ENCODE peak calls at places on chromosomes 5 and 9, in five cellular contexts. U is hepatocyte, K is OCI-LY7, B is PC-3, I is MM.1S. A is an unnamed sample.

GRCh38 chr9:137454145-137454505 is 5.0 kb downstream of the NSMF start:
- DNase-seq in K (peak; percentile 73), I (peak; percentile 33), B (no peak), U (no peak), A (peak; percentile 47)

GRCh38 chr5:140632366-140633080 is 452 bp downstream of the CD14 start:
- DNase-seq in I (peak; percentile 37), K (no peak), U (no peak), B (no peak), A (peak; percentile 73)

GRCh38 chr5:156208271-156208670 is 118.7 kb upstream of the SGCD start:
- DNase-seq in I (peak; percentile 29), K (peak; percentile 35), U (peak; percentile 35), B (peak; percentile 1), A (peak; percentile 36)

GRCh38 chr5:4447657-4448056 is 692.5 kb upstream of the ADAMTS16 start:
- DNase-seq in I (no peak), B (no peak), K (no peak), U (no peak), A (no peak)

GRCh38 chr5:161190086-161190485 is 338.1 kb upstream of the ATP10B start:
- DNase-seq in I (no peak), U (no peak), K (no peak), B (no peak), A (peak; percentile 2)

GRCh38 chr5:4230905-4231561 is 635.4 kb downstream of the IRX1 start:
- DNase-seq in U (no peak), I (no peak), B (no peak), K (no peak), A (no peak)

GRCh38 chr9:18452276-18452675 is 21.7 kb upstream of the ADAMTSL1 start:
- DNase-seq in U (no peak), K (no peak), I (no peak), B (no peak), A (peak; percentile 55)

GRCh38 chr9:78115073-78115472 is 83.5 kb upstream of the GNAQ start:
- DNase-seq in B (peak; percentile 16), I (peak; percentile 35), U (no peak), K (peak; percentile 77), A (peak; percentile 19)

GRCh38 chr9:81669011-81669739 is 20.2 kb downstream of the TLE1 start:
- DNase-seq in B (no peak), U (no peak), K (no peak), I (no peak), A (no peak)

GRCh38 chr9:4301971-4302427 is 2.1 kb upstream of the GLIS3 start:
- DNase-seq in K (no peak), U (peak; percentile 75), I (no peak), B (peak; percentile 87), A (peak; percentile 99)

GRCh38 chr9:15293727-15294405 is 13.2 kb downstream of the TTC39B start:
- DNase-seq in U (no peak), K (no peak), I (no peak), B (no peak), A (peak; percentile 68)

GRCh38 chr9:117703538-117703937 is 665 bp upstream of the TLR4 start:
- DNase-seq in B (no peak), K (no peak), U (no peak), I (no peak), A (peak; percentile 62)

GRCh38 chr5:60470881-60471280 is 229.1 kb downstream of the DEPDC1B start:
- DNase-seq in B (no peak), U (no peak), I (no peak), K (no peak), A (no peak)

GRCh38 chr5:68389618-68390017 is 174.1 kb downstream of the PIK3R1 start:
- DNase-seq in K (no peak), I (no peak), U (no peak), B (no peak), A (no peak)

GRCh38 chr9:136799079-136799853 is 3.1 kb downstream of the CCDC183 start:
- DNase-seq in B (peak; percentile 48), K (no peak), U (peak; percentile 79), I (no peak), A (peak; percentile 16)

GRCh38 chr9:112885324-112885723 is 5.4 kb downstream of the SLC46A2 start:
- DNase-seq in K (no peak), I (no peak), B (no peak), U (no peak), A (no peak)

GRCh38 chr5:5340206-5340729 is 82.2 kb upstream of the ICE1 start:
- DNase-seq in U (peak; percentile 90), K (no peak), I (no peak), B (peak; percentile 95), A (peak; percentile 97)

GRCh38 chr5:150241298-150242225 is 48.0 kb downstream of the CAMK2A start:
- DNase-seq in B (no peak), K (no peak), I (no peak), U (no peak), A (no peak)

GRCh38 chr5:61257421-61257820 is 74.6 kb upstream of the ZSWIM6 start:
- DNase-seq in U (no peak), I (no peak), B (peak; percentile 11), K (no peak), A (no peak)

GRCh38 chr5:64939772-64940510 is 171.2 kb downstream of the CWC27 start:
- DNase-seq in B (peak; percentile 53), K (no peak), U (peak; percentile 70), I (no peak), A (peak; percentile 54)

GRCh38 chr9:16023466-16023865 is 470.6 kb downstream of the CCDC171 start:
- DNase-seq in U (no peak), K (no peak), B (peak; percentile 79), I (no peak), A (peak; percentile 86)

GRCh38 chr5:77947051-77947428 is 170.9 kb upstream of the TBCA start:
- DNase-seq in B (no peak), U (no peak), K (no peak), I (no peak), A (no peak)

GRCh38 chr5:141094481-141095262 is at the start of gene PCDHB2:
- DNase-seq in U (peak; percentile 93), I (peak; percentile 70), B (peak; percentile 81), K (no peak), A (peak; percentile 80)

GRCh38 chr5:362189-362588 is 40.7 kb downstream of the AHRR start:
- DNase-seq in U (peak; percentile 1), K (no peak), B (no peak), I (no peak), A (no peak)

GRCh38 chr5:73426034-73426433 is 22.5 kb downstream of the FOXD1 start:
- DNase-seq in I (no peak), B (no peak), U (no peak), K (no peak), A (no peak)

GRCh38 chr9:124834586-124834985 is 18.7 kb upstream of the WDR38 start:
- DNase-seq in I (no peak), U (peak; percentile 39), B (peak; percentile 85), K (no peak), A (peak; percentile 77)

GRCh38 chr5:124927735-124928134 is 181.3 kb upstream of the ZNF608 start:
- DNase-seq in K (no peak), I (no peak), B (peak; percentile 6), U (no peak), A (peak; percentile 43)

GRCh38 chr5:145521066-145521465 is 314.1 kb downstream of the PRELID2 start:
- DNase-seq in U (no peak), B (no peak), K (no peak), I (no peak), A (no peak)

GRCh38 chr5:135593141-135593540 is 14.3 kb upstream of the CXCL14 start:
- DNase-seq in U (no peak), B (no peak), I (no peak), K (no peak), A (no peak)
- TF ChIP-seq EZH2phosphoT487 in U (no peak), B (no peak), I (no peak), K (no peak), A (no peak)

GRCh38 chr9:129836342-129837007 is 1.2 kb downstream of the USP20 start:
- DNase-seq in I (no peak), U (no peak), B (no peak), K (peak; percentile 75), A (peak; percentile 24)

GRCh38 chr9:129838707-129839259 is 3.5 kb downstream of the USP20 start:
- DNase-seq in B (peak; percentile 91), I (no peak), U (no peak), K (no peak), A (peak; percentile 96)

GRCh38 chr9:129840024-129840423 is 4.8 kb downstream of the USP20 start:
- DNase-seq in I (no peak), U (no peak), K (peak; percentile 56), B (no peak), A (no peak)

GRCh38 chr9:129841071-129841470 is 5.8 kb downstream of the USP20 start:
- DNase-seq in B (no peak), I (no peak), K (no peak), U (no peak), A (no peak)

DNA sequence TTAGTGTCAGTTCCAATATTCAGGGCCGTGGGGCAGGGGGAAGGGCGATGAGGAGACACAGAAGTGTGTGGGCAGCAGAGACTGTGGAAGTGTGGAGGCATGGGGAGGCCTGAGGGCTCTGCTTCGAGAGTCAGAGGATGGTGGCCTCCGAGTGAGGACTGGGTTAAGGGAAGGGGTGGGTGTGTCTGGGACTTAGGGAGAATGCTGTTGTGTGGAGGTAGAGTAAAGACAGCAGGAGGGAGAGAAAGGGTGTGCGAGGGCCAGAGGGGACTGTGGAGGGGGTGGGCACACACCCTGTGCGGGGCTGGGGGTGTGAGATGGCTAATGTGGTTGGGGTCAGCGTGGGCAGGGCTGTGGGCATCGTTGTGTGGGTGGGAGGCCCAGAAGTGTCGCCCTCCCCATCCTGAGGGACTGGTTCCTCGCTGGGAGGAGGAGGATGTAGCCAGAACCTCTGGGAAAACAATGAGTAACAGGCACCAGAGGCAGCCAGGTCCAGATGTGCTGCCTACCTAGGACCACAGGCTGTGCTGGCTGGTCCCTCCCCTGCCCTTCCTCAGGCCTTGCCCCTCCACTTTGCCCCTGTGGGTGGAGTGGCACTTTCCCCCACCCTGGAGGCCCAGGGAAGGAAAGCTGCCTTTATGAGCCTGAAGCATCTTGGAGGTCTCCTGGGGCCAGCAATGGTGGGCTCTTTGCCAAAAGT is 4.2 kb downstream of the USP20 start:
- DNase-seq in B (no peak), U (no peak), I (no peak), K (no peak), A (peak; percentile 34)
- TF ChIP-seq EZH2phosphoT487 in B (no peak), U (no peak), I (no peak), K (no peak), A (no peak)

DNA sequence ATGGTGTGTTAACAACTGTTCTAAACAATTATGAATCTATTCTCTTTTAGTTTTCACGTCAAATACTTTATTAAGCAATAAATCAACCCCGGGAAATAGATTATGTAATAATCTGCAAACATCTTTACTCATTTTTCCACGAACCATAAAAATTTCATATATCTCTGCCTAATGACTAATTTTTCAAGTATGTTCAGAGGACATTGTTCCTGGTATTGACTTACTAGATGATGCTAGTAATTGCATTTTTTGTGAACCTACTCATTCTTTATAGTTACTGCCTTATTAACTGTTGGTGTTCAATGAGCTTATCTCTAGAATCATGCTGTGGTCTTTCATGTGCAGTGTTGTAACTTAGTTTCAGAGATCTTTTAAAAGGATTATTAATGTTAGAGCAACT is 41.1 kb upstream of the FBN2 start:
- DNase-seq in B (peak; percentile 92), K (no peak), I (no peak), U (no peak), A (peak; percentile 66)
- TF ChIP-seq EZH2phosphoT487 in B (no peak), K (no peak), I (no peak), U (no peak), A (no peak)

DNA sequence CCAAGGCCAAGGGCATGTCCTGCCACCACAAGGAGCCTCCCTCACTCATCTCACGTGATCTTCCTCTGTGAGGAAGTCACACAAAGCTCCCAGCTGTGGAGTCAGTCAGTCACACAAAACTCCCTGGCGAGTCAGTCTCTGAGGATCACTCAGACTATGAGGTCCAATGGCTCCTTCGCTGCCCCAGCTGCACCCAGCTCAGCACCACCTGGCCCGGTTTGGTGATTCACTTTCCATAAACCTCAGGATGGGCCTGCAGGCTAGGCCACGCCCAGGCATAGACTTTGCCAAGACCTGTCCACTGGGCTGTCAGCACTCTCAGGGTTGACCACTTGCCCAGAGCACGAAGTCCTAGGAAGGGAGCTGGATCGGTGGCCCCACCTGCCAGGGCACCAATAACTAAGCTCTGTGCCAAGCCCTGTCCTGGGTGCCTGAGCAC is 233.8 kb downstream of the HSPA4 start:
- DNase-seq in I (peak; percentile 5), U (no peak), K (no peak), B (peak; percentile 90), A (peak; percentile 50)
- TF ChIP-seq EZH2phosphoT487 in I (no peak), U (no peak), K (no peak), B (no peak), A (no peak)